ENCODE peak calls at places on chromosome 21, in seven cellular contexts. S, H, G, U, E, Q and F are unnamed samples. For H3K4me1, the result is how much of the 10 kb centered on the place peaks cover.

GRCh38 chr21:22993822-22994574 is 1995.8 kb downstream of the NCAM2 start:
- DNase-seq in S (no peak), H (no peak), G (no peak), U (no peak), E (no peak), Q (no peak), F (peak)

GRCh38 chr21:20311388-20311787 is 686.8 kb upstream of the NCAM2 start:
- DNase-seq in S (no peak), H (no peak), G (no peak), U (no peak), E (no peak), Q (no peak), F (no peak)

GRCh38 chr21:46063227-46063626 is 34.7 kb upstream of the COL6A2 start:
- DNase-seq in S (no peak), H (no peak), G (no peak), U (peak), E (no peak), Q (no peak), F (no peak)

GRCh38 chr21:35139382-35139715 is 90.2 kb upstream of the RUNX1 start:
- DNase-seq in S (no peak), H (no peak), G (no peak), U (no peak), E (no peak), Q (no peak), F (no peak)

GRCh38 chr21:30227633-30228404 is 11.9 kb upstream of the CLDN8 start:
- DNase-seq in S (no peak), H (no peak), G (peak), U (no peak), E (no peak), Q (peak), F (no peak)

GRCh38 chr21:14864211-14865021 is 200.4 kb downstream of the NRIP1 start:
- DNase-seq in S (peak), H (no peak), G (peak), U (peak), E (peak), Q (peak), F (peak)

GRCh38 chr21:14569026-14569425 is 22.9 kb upstream of the SAMSN1 start:
- DNase-seq in S (no peak), H (no peak), G (no peak), U (no peak), E (no peak), Q (no peak), F (no peak)

GRCh38 chr21:46022551-46023107 is 41.1 kb downstream of the COL6A1 start:
- DNase-seq in S (peak), H (no peak), G (no peak), U (peak), E (no peak), Q (no peak), F (peak)

GRCh38 chr21:37253991-37254390 is 13.1 kb downstream of the VPS26C start:
- DNase-seq in S (no peak), H (no peak), G (no peak), U (no peak), E (no peak), Q (no peak), F (no peak)

GRCh38 chr21:16070207-16070651 is 340.4 kb downstream of the USP25 start:
- DNase-seq in S (no peak), H (no peak), G (no peak), U (no peak), E (no peak), Q (no peak), F (no peak)
- H3K4me1 ChIP-seq in S (under half), H (under half), G (under half), U (under half), E (under half), Q (under half), F (under half)

DNA sequence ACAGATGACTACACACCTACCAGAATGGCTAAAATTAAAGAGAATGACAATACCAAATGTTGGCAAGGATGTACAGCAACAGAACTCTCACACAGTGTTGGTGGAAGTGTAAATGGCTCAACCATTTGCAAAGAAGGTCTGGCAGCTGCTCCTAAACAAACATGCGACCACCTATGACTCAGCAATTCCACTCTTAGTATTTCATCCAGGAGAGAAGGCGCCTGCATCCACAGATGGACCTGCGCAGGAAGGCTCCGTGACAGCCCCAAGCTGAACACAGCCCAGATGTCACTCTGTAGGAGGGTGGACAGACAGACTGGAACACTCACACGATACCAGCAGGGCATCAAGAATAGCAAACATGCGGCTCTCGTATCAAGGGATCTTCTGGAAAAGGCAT is 6.7 kb downstream of the PTTG1IP start:
- DNase-seq in S (peak), H (no peak), G (no peak), U (no peak), E (no peak), Q (no peak), F (no peak)
- H3K27ac ChIP-seq in S (no peak), H (no peak), G (peak), U (peak), E (no peak), Q (no peak), F (no peak)

DNA sequence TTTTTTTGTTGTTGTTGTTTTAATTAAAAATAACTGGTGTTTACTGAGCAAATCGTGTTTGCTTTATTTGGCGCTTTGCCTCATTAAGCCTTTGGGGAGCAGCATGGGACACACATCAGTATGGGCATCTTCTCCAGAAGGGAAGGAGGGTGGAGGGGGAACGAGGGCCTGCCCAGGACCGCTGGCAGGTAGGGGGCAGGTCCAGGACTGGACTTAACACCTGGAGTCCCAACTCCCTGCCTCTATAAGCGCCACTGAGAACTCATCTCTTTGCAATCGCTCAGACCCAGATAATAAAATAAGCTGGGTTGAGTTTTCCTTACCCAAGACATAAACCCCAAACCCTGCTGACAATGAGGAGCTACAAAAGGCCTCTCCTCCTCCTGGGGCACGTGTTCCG is 15.1 kb downstream of the ABCG1 start:
- DNase-seq in S (no peak), H (no peak), G (no peak), U (peak), E (no peak), Q (no peak), F (no peak)
- H3K4me1 ChIP-seq in S (half or more), H (half or more), G (under half), U (half or more), E (under half), Q (half or more), F (under half)

GRCh38 chr21:33949516-33950424 is 34.2 kb upstream of the ATP5PO start:
- DNase-seq in S (no peak), H (no peak), G (no peak), U (no peak), E (no peak), Q (no peak), F (no peak)

GRCh38 chr21:33950425-33951079 is 34.9 kb upstream of the ATP5PO start:
- DNase-seq in S (no peak), H (no peak), G (no peak), U (no peak), E (no peak), Q (no peak), F (no peak)

GRCh38 chr21:33959680-33960079 is 44.1 kb upstream of the ATP5PO start:
- DNase-seq in S (no peak), H (no peak), G (no peak), U (no peak), E (no peak), Q (no peak), F (no peak)

GRCh38 chr21:33951276-33952178 is 35.9 kb upstream of the ATP5PO start:
- DNase-seq in S (no peak), H (no peak), G (no peak), U (no peak), E (no peak), Q (no peak), F (no peak)

DNA sequence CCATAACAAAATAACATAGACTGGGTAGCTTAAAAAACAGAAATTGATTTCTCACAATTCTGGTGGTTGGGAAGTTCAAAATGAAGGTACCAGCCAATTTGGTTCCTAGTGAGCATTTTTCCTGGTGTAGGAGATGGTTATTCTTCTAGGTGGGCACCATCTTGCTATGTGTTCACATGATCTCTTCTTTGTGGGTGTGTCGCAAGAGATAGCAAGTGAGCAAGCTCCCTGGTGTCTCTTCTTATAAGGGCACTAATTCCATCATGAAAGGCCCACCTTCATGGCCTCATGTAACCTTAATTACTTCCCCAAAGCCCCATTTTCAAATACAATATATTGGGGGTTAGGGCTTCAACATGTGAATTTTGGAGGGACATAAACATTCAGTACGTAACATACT is 38.8 kb upstream of the ATP5PO start:
- DNase-seq in S (no peak), H (no peak), G (no peak), U (no peak), E (no peak), Q (no peak), F (no peak)
- H3K27ac ChIP-seq in S (no peak), H (no peak), G (no peak), U (no peak), E (no peak), Q (no peak), F (no peak)

GRCh38 chr21:31713973-31714740 is 17.8 kb downstream of the SCAF4 start:
- DNase-seq in S (no peak), H (no peak), G (no peak), U (no peak), E (no peak), Q (no peak), F (no peak)
- H3K4me1 ChIP-seq in S (under half), H (half or more), G (under half), U (half or more), E (under half), Q (under half), F (under half)

GRCh38 chr21:17759546-17760178 is 59.5 kb downstream of the C21orf91 start:
- DNase-seq in S (no peak), H (no peak), G (no peak), U (no peak), E (no peak), Q (no peak), F (no peak)
- H3K27ac ChIP-seq in S (no peak), H (no peak), G (no peak), U (no peak), E (no peak), Q (no peak), F (no peak)

DNA sequence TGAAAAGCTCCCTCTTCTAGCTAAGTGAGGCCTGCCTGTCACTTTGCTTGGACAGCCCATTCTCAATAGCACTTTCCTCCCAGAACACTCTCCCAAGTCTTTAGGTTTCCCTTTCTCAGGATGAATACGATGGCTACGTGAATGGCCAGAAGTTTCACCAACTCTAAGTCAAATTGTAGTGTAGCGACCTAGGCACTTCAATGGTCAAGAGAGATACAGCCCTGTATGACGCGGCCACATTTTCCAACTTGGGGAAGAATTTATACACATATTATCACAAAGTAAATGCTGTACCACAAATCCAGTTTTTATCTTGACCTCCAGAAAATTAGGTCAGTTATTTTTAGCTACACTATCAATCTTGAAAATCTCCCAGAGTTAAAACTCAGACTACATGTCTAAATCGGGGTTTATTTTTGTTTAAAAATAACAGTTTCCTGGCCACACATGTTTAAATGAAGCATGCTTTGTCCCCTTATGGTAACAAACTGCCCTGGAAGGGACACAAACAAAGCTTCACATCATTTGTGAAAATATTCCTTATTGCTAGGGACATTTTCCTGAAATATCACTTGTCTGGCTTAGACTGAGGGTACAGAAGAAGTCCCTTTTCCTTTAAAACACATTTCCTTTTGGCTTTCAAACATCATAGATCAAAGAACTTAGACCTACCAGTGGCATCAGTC is 192.6 kb downstream of the GABPA start:
- DNase-seq in S (no peak), H (no peak), G (no peak), U (no peak), E (no peak), Q (no peak), F (no peak)
- H3K4me1 ChIP-seq in S (under half), H (under half), G (under half), U (under half), E (under half), Q (under half), F (under half)